ENCODE peak calls at places on chromosomes 5 and 9, in six cellular contexts. M is uterus, R is prostate gland, G is heart left ventricle, O is tibial nerve, I is A549. W is an unnamed sample.

GRCh38 chr5:94906750-94907149 is 288.3 kb downstream of the SLF1 start:
- DNase-seq in M (no peak), R (no peak), G (no peak), O (no peak), I (no peak), W (no peak)

GRCh38 chr5:162372265-162372664 is 304.7 kb downstream of the GABRG2 start:
- DNase-seq in M (no peak), R (no peak), G (no peak), O (no peak), I (no peak), W (no peak)

GRCh38 chr5:95809414-95809960 is 13.0 kb downstream of the GLRX start:
- DNase-seq in M (peak; percentile 37), R (no peak), G (no peak), O (no peak), I (no peak), W (no peak)

GRCh38 chr5:165258188-165258855 is 1752.9 kb downstream of the MAT2B start:
- DNase-seq in M (no peak), R (no peak), G (no peak), O (no peak), I (no peak), W (no peak)

GRCh38 chr9:127955294-127956015 is 17.8 kb upstream of the DPM2 start:
- DNase-seq in M (no peak), R (peak; percentile 98), G (peak; percentile 62), O (no peak), I (peak; percentile 89), W (peak; percentile 74)

GRCh38 chr9:78577507-78577906 is 280.6 kb downstream of the PSAT1 start:
- DNase-seq in M (no peak), R (no peak), G (no peak), O (no peak), I (no peak), W (no peak)

GRCh38 chr5:91443028-91443427 is 59.9 kb upstream of the ARRDC3 start:
- DNase-seq in M (no peak), R (no peak), G (no peak), O (no peak), I (no peak), W (no peak)

GRCh38 chr9:71121275-71122168 is at the start of gene TRPM3:
- DNase-seq in M (no peak), R (no peak), G (no peak), O (no peak), I (no peak), W (no peak)

GRCh38 chr5:15333091-15333490 is 166.9 kb upstream of the FBXL7 start:
- DNase-seq in M (no peak), R (no peak), G (no peak), O (no peak), I (no peak), W (no peak)

GRCh38 chr9:136845465-136846261 is 3.4 kb downstream of the AJM1 start:
- DNase-seq in M (no peak), R (no peak), G (no peak), O (no peak), I (no peak), W (no peak)

GRCh38 chr9:102506391-102506790 is 488.7 kb upstream of the CYLC2 start:
- DNase-seq in M (no peak), R (no peak), G (no peak), O (no peak), I (no peak), W (no peak)

GRCh38 chr5:180487556-180487955 is 6.6 kb upstream of the CNOT6 start:
- DNase-seq in M (no peak), R (no peak), G (no peak), O (no peak), I (no peak), W (no peak)

GRCh38 chr9:132919609-132920268 is 24.7 kb downstream of the TSC1 start:
- DNase-seq in M (no peak), R (no peak), G (no peak), O (no peak), I (no peak), W (no peak)

GRCh38 chr5:62935660-62936059 is 357.0 kb downstream of the LRRC70 start:
- DNase-seq in M (no peak), R (no peak), G (no peak), O (no peak), I (no peak), W (no peak)

GRCh38 chr5:56516936-56517521 is 283.9 kb upstream of the ANKRD55 start:
- DNase-seq in M (no peak), R (peak; percentile 34), G (peak; percentile 31), O (no peak), I (no peak), W (peak; percentile 17)

GRCh38 chr5:148831590-148832565 is 5.5 kb downstream of the ADRB2 start:
- DNase-seq in M (no peak), R (peak; percentile 65), G (no peak), O (no peak), I (no peak), W (no peak)

GRCh38 chr9:87075537-87075936 is 128.2 kb upstream of the GAS1 start:
- DNase-seq in M (no peak), R (no peak), G (no peak), O (no peak), I (no peak), W (no peak)

GRCh38 chr5:134530375-134531077 is 5.1 kb downstream of the JADE2 start:
- DNase-seq in M (no peak), R (no peak), G (peak; percentile 49), O (no peak), I (no peak), W (no peak)

GRCh38 chr9:104287255-104287872 is 193.3 kb downstream of the SMC2 start:
- DNase-seq in M (no peak), R (no peak), G (no peak), O (no peak), I (no peak), W (no peak)

GRCh38 chr9:127979333-127980055 is 1.3 kb downstream of the EEIG1 start:
- DNase-seq in M (peak; percentile 65), R (no peak), G (no peak), O (no peak), I (peak; percentile 54), W (peak; percentile 74)

GRCh38 chr5:65808261-65808741 is 86.3 kb downstream of the NLN start:
- DNase-seq in M (no peak), R (no peak), G (no peak), O (no peak), I (no peak), W (no peak)

GRCh38 chr5:6193315-6193714 is 185.0 kb downstream of the MED10 start:
- DNase-seq in M (no peak), R (no peak), G (no peak), O (no peak), I (no peak), W (no peak)

GRCh38 chr5:68798877-68799276 is 294.9 kb upstream of the SLC30A5 start:
- DNase-seq in M (no peak), R (no peak), G (no peak), O (no peak), I (no peak), W (no peak)

GRCh38 chr9:136330406-136330990 is 3.2 kb downstream of the GPSM1 start:
- DNase-seq in M (no peak), R (no peak), G (no peak), O (no peak), I (no peak), W (no peak)

DNA sequence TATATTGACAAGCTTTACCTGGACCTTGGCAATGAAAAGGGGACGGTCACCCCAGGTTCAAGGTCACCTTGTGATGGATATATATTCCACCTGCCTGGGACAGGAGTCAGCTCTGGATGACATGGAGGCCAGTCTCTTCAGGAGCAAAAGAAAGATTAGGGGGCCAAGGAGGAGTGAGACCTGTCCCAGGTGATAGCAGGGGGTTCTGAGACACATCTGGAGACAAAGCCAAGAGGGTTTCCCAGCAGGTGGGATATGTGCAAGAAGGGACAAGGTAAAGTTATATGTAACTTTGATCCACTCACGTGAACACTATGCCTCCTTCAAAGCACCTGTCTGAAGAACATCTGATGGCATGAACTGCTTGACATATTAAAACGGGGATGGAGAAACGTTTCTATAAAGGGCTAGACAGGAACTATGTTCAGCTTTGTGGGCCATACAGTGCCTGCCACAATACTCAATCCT is 62.8 kb upstream of the ZNF622 start:
- DNase-seq in M (no peak), R (no peak), G (no peak), O (no peak), I (no peak), W (no peak)
- TF ChIP-seq POLR2A in M (no peak), R (no peak), G (no peak), O (no peak), I (no peak), W (no peak)

GRCh38 chr5:59532979-59533729 is 360.4 kb downstream of the PDE4D start:
- DNase-seq in M (no peak), R (no peak), G (no peak), O (no peak), I (no peak), W (no peak)
- TF ChIP-seq POLR2A in M (no peak), R (no peak), G (no peak), O (no peak), I (no peak), W (no peak)

DNA sequence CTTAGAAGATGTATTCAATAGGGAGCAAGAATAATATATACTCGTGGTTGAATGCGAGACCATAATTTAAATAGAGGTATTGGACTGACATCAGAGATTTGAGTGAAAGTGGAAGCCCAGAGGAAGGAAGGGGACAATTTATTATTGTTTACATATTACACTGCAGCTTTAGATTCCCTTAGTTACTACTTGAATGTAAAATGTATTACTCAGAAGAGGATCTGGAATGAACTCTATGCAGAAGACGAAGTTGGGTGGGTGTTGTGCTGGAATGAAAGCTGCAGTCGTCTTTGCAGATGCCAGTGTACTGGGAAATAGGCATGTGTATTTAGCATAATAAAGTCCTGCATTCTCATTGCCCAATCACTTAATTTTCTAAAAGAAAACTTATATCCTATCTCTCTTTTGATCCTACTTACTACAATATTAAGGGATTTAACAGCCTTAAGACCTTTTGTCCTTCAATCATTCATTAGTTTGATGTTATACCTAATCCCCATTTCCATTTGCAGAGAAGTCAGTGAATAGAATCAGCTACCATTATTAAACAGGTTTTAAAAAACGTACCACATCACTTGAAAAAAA is 570.7 kb upstream of the WWC1 start:
- DNase-seq in M (no peak), R (no peak), G (no peak), O (no peak), I (no peak), W (no peak)
- TF ChIP-seq POLR2A in M (no peak), R (no peak), G (no peak), O (no peak), I (no peak), W (no peak)

GRCh38 chr9:134502261-134503211 is 139.1 kb upstream of the COL5A1 start:
- DNase-seq in M (peak; percentile 83), R (no peak), G (peak; percentile 70), O (no peak), I (peak; percentile 87), W (no peak)
- TF ChIP-seq POLR2A in M (no peak), R (no peak), G (no peak), O (no peak), I (peak; percentile 24), W (no peak)

GRCh38 chr9:134455951-134456739 is 129.9 kb downstream of the RXRA start:
- DNase-seq in M (peak; percentile 92), R (peak; percentile 58), G (peak; percentile 90), O (peak; percentile 87), I (peak; percentile 64), W (peak; percentile 37)
- TF ChIP-seq POLR2A in M (peak; percentile 68), R (peak; percentile 57), G (no peak), O (peak; percentile 48), I (no peak), W (no peak)